ENCODE peak calls at places on chromosomes 2 and 18, in seven cellular contexts. One of them, this sample, is unnamed.

GRCh38 chr2:54042341-54042740 is 71.5 kb upstream of the PSME4 start:
- DNase-seq in HCT116: no peak
- DNase-seq in H1: no peak
- DNase-seq in HepG2: no peak
- DNase-seq in T47D: no peak
- DNase-seq in K562: no peak
- DNase-seq in GM12878: no peak
- DNase-seq in this sample: no peak

GRCh38 chr2:174656671-174657171 is 59.1 kb upstream of the WIPF1 start:
- DNase-seq in HCT116: no peak
- DNase-seq in H1: no peak
- DNase-seq in HepG2: no peak
- DNase-seq in T47D: no peak
- DNase-seq in K562: no peak
- DNase-seq in GM12878: no peak
- DNase-seq in this sample: no peak

GRCh38 chr18:69250305-69251151 is 150.2 kb upstream of the DOK6 start:
- DNase-seq in HCT116: no peak
- DNase-seq in H1: no peak
- DNase-seq in HepG2: no peak
- DNase-seq in T47D: no peak
- DNase-seq in K562: no peak
- DNase-seq in GM12878: no peak
- DNase-seq in this sample: no peak

GRCh38 chr2:169798718-169799495 is at the start of gene SSB:
- DNase-seq in HCT116: peak; percentile 82
- DNase-seq in H1: peak; percentile 93
- DNase-seq in HepG2: peak; percentile 89
- DNase-seq in T47D: peak; percentile 91
- DNase-seq in K562: peak; percentile 100
- DNase-seq in GM12878: peak; percentile 85
- DNase-seq in this sample: peak; percentile 99

GRCh38 chr2:1517786-1518500 is 104.7 kb downstream of the TPO start:
- DNase-seq in HCT116: no peak
- DNase-seq in H1: no peak
- DNase-seq in HepG2: no peak
- DNase-seq in T47D: no peak
- DNase-seq in K562: no peak
- DNase-seq in GM12878: no peak
- DNase-seq in this sample: no peak

GRCh38 chr2:122804494-122804893 is 1049.0 kb downstream of the TSN start:
- DNase-seq in HCT116: no peak
- DNase-seq in H1: no peak
- DNase-seq in HepG2: no peak
- DNase-seq in T47D: no peak
- DNase-seq in K562: no peak
- DNase-seq in GM12878: no peak
- DNase-seq in this sample: no peak

GRCh38 chr18:68172842-68173549 is 541.9 kb downstream of the TMX3 start:
- DNase-seq in HCT116: no peak
- DNase-seq in H1: peak; percentile 49
- DNase-seq in HepG2: peak; percentile 27
- DNase-seq in T47D: peak; percentile 23
- DNase-seq in K562: no peak
- DNase-seq in GM12878: no peak
- DNase-seq in this sample: no peak

GRCh38 chr2:42359894-42360483 is 1.0 kb downstream of the COX7A2L start:
- DNase-seq in HCT116: no peak
- DNase-seq in H1: no peak
- DNase-seq in HepG2: no peak
- DNase-seq in T47D: no peak
- DNase-seq in K562: peak; percentile 34
- DNase-seq in GM12878: no peak
- DNase-seq in this sample: no peak

GRCh38 chr18:35138773-35139172 is 97.6 kb downstream of the MAPRE2 start:
- DNase-seq in HCT116: no peak
- DNase-seq in H1: no peak
- DNase-seq in HepG2: no peak
- DNase-seq in T47D: no peak
- DNase-seq in K562: no peak
- DNase-seq in GM12878: no peak
- DNase-seq in this sample: no peak

GRCh38 chr2:64766841-64767669 is 113.3 kb upstream of the SERTAD2 start:
- DNase-seq in HCT116: no peak
- DNase-seq in H1: no peak
- DNase-seq in HepG2: no peak
- DNase-seq in T47D: no peak
- DNase-seq in K562: no peak
- DNase-seq in GM12878: no peak
- DNase-seq in this sample: peak; percentile 23

GRCh38 chr2:45253151-45253550 is 243.9 kb upstream of the SIX2 start:
- DNase-seq in HCT116: no peak
- DNase-seq in H1: no peak
- DNase-seq in HepG2: no peak
- DNase-seq in T47D: no peak
- DNase-seq in K562: no peak
- DNase-seq in GM12878: no peak
- DNase-seq in this sample: no peak

GRCh38 chr2:203849010-203849409 is 18.6 kb upstream of the CTLA4 start:
- DNase-seq in HCT116: no peak
- DNase-seq in H1: no peak
- DNase-seq in HepG2: no peak
- DNase-seq in T47D: no peak
- DNase-seq in K562: no peak
- DNase-seq in GM12878: no peak
- DNase-seq in this sample: no peak

GRCh38 chr2:137262600-137262999 is 497.3 kb downstream of the THSD7B start:
- DNase-seq in HCT116: no peak
- DNase-seq in H1: no peak
- DNase-seq in HepG2: no peak
- DNase-seq in T47D: no peak
- DNase-seq in K562: no peak
- DNase-seq in GM12878: no peak
- DNase-seq in this sample: no peak

GRCh38 chr2:231190531-231191197 is 7.8 kb upstream of the ARMC9 start:
- DNase-seq in HCT116: no peak
- DNase-seq in H1: peak; percentile 84
- DNase-seq in HepG2: no peak
- DNase-seq in T47D: peak; percentile 11
- DNase-seq in K562: no peak
- DNase-seq in GM12878: no peak
- DNase-seq in this sample: no peak

GRCh38 chr2:104863585-104864279 is 9.8 kb downstream of the POU3F3 start:
- DNase-seq in HCT116: no peak
- DNase-seq in H1: peak; percentile 76
- DNase-seq in HepG2: no peak
- DNase-seq in T47D: no peak
- DNase-seq in K562: no peak
- DNase-seq in GM12878: no peak
- DNase-seq in this sample: no peak

GRCh38 chr2:30408961-30409387 is 38.1 kb upstream of the LCLAT1 start:
- DNase-seq in HCT116: no peak
- DNase-seq in H1: no peak
- DNase-seq in HepG2: no peak
- DNase-seq in T47D: no peak
- DNase-seq in K562: no peak
- DNase-seq in GM12878: no peak
- DNase-seq in this sample: no peak

GRCh38 chr2:230824406-230824978 is 40.2 kb upstream of the ITM2C start:
- DNase-seq in HCT116: peak; percentile 77
- DNase-seq in H1: peak; percentile 66
- DNase-seq in HepG2: peak; percentile 87
- DNase-seq in T47D: peak; percentile 81
- DNase-seq in K562: peak; percentile 58
- DNase-seq in GM12878: peak; percentile 45
- DNase-seq in this sample: peak; percentile 83

GRCh38 chr2:218694405-218695145 is 16.1 kb upstream of the TTLL4 start:
- DNase-seq in HCT116: no peak
- DNase-seq in H1: no peak
- DNase-seq in HepG2: no peak
- DNase-seq in T47D: no peak
- DNase-seq in K562: no peak
- DNase-seq in GM12878: no peak
- DNase-seq in this sample: no peak

GRCh38 chr18:79681484-79682387 is 2.1 kb downstream of the CTDP1 start:
- DNase-seq in HCT116: no peak
- DNase-seq in H1: no peak
- DNase-seq in HepG2: no peak
- DNase-seq in T47D: no peak
- DNase-seq in K562: no peak
- DNase-seq in GM12878: no peak
- DNase-seq in this sample: no peak

GRCh38 chr2:218856896-218857243 is 2.7 kb upstream of the WNT6 start:
- DNase-seq in HCT116: no peak
- DNase-seq in H1: no peak
- DNase-seq in HepG2: no peak
- DNase-seq in T47D: no peak
- DNase-seq in K562: no peak
- DNase-seq in GM12878: no peak
- DNase-seq in this sample: no peak

DNA sequence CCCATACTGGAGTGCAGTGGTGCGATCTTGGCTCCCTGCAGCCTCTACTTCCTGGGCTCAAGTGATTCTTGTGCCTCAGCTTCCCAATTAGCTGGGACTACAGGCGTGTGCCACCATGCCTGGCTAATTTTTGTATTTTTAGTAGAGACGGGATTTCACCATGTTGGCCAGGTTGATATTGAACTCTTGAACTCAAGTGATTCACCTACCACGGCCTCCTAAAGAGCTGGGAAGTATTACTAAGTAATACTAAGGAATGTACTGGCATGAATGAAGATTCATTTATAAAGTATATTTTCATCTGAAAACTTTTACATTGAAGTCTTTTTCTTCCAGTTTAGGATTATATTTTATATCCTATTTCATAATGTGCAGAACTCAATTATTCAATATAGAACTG is 38.1 kb downstream of the NUP35 start:
- DNase-seq in HCT116: no peak
- DNase-seq in H1: no peak
- DNase-seq in HepG2: no peak
- DNase-seq in T47D: no peak
- DNase-seq in K562: no peak
- DNase-seq in GM12878: no peak
- DNase-seq in this sample: no peak
- TF ChIP-seq JUND in HCT116: no peak
- TF ChIP-seq JUND in H1: no peak
- TF ChIP-seq JUND in HepG2: no peak
- TF ChIP-seq JUND in T47D: no peak
- TF ChIP-seq JUND in K562: no peak
- TF ChIP-seq JUND in GM12878: no peak
- TF ChIP-seq JUND in this sample: peak; percentile 12

GRCh38 chr18:934518-935123 is 29.9 kb downstream of the ADCYAP1 start:
- DNase-seq in HCT116: no peak
- DNase-seq in H1: no peak
- DNase-seq in HepG2: no peak
- DNase-seq in T47D: no peak
- DNase-seq in K562: no peak
- DNase-seq in GM12878: no peak
- DNase-seq in this sample: no peak
- TF ChIP-seq JUND in HCT116: no peak
- TF ChIP-seq JUND in H1: no peak
- TF ChIP-seq JUND in HepG2: no peak
- TF ChIP-seq JUND in T47D: no peak
- TF ChIP-seq JUND in K562: no peak
- TF ChIP-seq JUND in GM12878: no peak
- TF ChIP-seq JUND in this sample: no peak

DNA sequence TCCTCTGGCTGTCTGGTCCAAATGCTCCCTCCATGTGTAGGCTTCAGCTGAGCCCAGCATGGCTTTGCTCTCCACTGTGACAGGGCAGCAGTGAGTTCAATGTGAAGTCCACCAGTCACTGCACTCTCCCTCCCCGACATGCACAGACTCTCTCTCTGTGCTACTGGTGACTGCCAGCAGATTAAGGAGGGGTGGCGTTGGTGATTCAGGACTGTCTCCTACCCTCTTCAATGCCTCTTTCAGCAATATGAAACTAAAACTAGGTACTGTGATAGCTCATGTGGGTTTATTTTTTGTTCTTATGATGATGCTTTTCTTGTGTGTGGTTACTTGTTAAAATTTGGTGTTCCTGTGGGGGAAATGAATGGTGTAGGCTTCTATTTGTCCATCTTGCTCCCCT is 201.0 kb upstream of the RBMS1 start:
- DNase-seq in HCT116: no peak
- DNase-seq in H1: no peak
- DNase-seq in HepG2: no peak
- DNase-seq in T47D: no peak
- DNase-seq in K562: no peak
- DNase-seq in GM12878: no peak
- DNase-seq in this sample: no peak
- TF ChIP-seq JUND in HCT116: no peak
- TF ChIP-seq JUND in H1: no peak
- TF ChIP-seq JUND in HepG2: no peak
- TF ChIP-seq JUND in T47D: no peak
- TF ChIP-seq JUND in K562: no peak
- TF ChIP-seq JUND in GM12878: no peak
- TF ChIP-seq JUND in this sample: no peak

GRCh38 chr2:165601866-165602636 is 132.6 kb downstream of the CSRNP3 start:
- DNase-seq in HCT116: no peak
- DNase-seq in H1: no peak
- DNase-seq in HepG2: no peak
- DNase-seq in T47D: no peak
- DNase-seq in K562: no peak
- DNase-seq in GM12878: no peak
- DNase-seq in this sample: no peak
- TF ChIP-seq JUND in HCT116: no peak
- TF ChIP-seq JUND in H1: no peak
- TF ChIP-seq JUND in HepG2: no peak
- TF ChIP-seq JUND in T47D: no peak
- TF ChIP-seq JUND in K562: no peak
- TF ChIP-seq JUND in GM12878: no peak
- TF ChIP-seq JUND in this sample: no peak

GRCh38 chr18:32577561-32577960 is 106.9 kb upstream of the GAREM1 start:
- DNase-seq in HCT116: no peak
- DNase-seq in H1: no peak
- DNase-seq in HepG2: no peak
- DNase-seq in T47D: no peak
- DNase-seq in K562: no peak
- DNase-seq in GM12878: no peak
- DNase-seq in this sample: no peak

DNA sequence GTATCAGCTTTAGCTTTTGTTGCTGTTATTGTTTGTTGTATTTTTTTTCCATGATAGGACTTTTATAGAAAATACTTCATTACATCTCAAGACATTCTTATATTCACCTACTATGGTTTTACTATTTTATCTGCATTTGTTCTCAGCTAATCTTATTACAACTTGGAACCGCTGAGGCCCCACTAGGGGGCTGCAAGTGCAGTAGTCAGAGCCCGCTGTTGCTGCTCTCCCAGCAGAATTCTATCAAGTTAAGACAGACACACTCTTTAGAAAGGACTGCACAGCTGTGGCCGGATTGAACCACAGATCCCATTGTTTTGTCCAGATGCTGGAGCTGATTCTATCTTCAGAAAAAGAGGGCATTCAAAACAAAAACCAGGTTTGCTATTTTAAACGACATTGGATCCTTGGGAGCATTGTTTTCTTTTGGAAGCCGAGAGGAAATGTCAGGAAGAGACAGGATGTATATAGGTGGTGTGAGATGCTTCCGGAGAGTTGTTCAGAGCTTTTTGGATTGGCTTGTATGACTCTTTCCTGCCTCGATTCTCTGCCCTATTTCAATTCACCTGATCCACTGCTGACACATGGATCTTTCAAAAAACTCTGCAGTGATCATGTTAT is 105.7 kb upstream of the GAREM1 start:
- DNase-seq in HCT116: no peak
- DNase-seq in H1: no peak
- DNase-seq in HepG2: peak; percentile 29
- DNase-seq in T47D: peak; percentile 5
- DNase-seq in K562: no peak
- DNase-seq in GM12878: no peak
- DNase-seq in this sample: peak; percentile 43
- TF ChIP-seq JUND in HCT116: no peak
- TF ChIP-seq JUND in H1: no peak
- TF ChIP-seq JUND in HepG2: no peak
- TF ChIP-seq JUND in T47D: no peak
- TF ChIP-seq JUND in K562: no peak
- TF ChIP-seq JUND in GM12878: no peak
- TF ChIP-seq JUND in this sample: no peak

This sample was measured in SK-N-SH.